ENCODE peak calls at places on chromosome 13, in nine cellular contexts. F, A, Y, D, P, O, L, E and S are unnamed samples.

GRCh38 chr13:39585219-39585618 is 17.8 kb downstream of the LHFPL6 start:
- DNase-seq in P (no peak), O (no peak), A (no peak), E (no peak), F (no peak), Y (no peak), L (no peak), D (no peak), S (no peak)

GRCh38 chr13:102825921-102826706 is 19.7 kb upstream of the ERCC5 start:
- DNase-seq in D (no peak), O (no peak), P (peak; percentile 95), L (peak; percentile 22), Y (no peak), A (no peak), F (no peak), E (no peak), S (no peak)

GRCh38 chr13:34756572-34756971 is 185.5 kb upstream of the NBEA start:
- DNase-seq in Y (no peak), D (no peak), E (no peak), A (no peak), L (no peak), F (no peak), P (no peak), O (no peak), S (no peak)

GRCh38 chr13:87680298-87680697 is 9.1 kb downstream of the SLITRK5 start:
- DNase-seq in D (no peak), Y (no peak), L (peak; percentile 23), F (no peak), P (no peak), E (no peak), A (no peak), O (no peak), S (no peak)

GRCh38 chr13:112060899-112061366 is 6.0 kb upstream of the SOX1 start:
- DNase-seq in O (no peak), L (no peak), F (no peak), P (no peak), E (no peak), A (no peak), Y (no peak), D (no peak), S (no peak)

GRCh38 chr13:71327266-71327665 is 539.7 kb downstream of the DACH1 start:
- DNase-seq in D (no peak), F (no peak), P (no peak), Y (no peak), A (no peak), O (no peak), E (no peak), L (no peak), S (no peak)

GRCh38 chr13:99312493-99312883 is 5.3 kb upstream of the GPR183 start:
- DNase-seq in Y (no peak), F (no peak), E (no peak), D (peak; percentile 95), O (peak; percentile 44), L (no peak), A (no peak), P (peak; percentile 100), S (no peak)

GRCh38 chr13:79901336-79901735 is 420.4 kb downstream of the NDFIP2 start:
- DNase-seq in D (no peak), E (no peak), Y (no peak), A (no peak), L (no peak), F (no peak), P (no peak), O (no peak), S (no peak)

GRCh38 chr13:112959701-112960542 is 9.1 kb upstream of the MCF2L start:
- DNase-seq in L (no peak), O (no peak), Y (no peak), P (no peak), E (no peak), A (no peak), D (peak; percentile 78), F (no peak), S (no peak)

GRCh38 chr13:19862511-19863313 is 737 bp downstream of the ZMYM5 start:
- DNase-seq in L (peak; percentile 47), F (peak; percentile 44), O (peak; percentile 35), Y (peak; percentile 49), D (peak; percentile 89), A (peak; percentile 49), P (peak; percentile 17), E (no peak), S (no peak)

GRCh38 chr13:67643656-67644055 is 413.5 kb upstream of the PCDH9 start:
- DNase-seq in A (no peak), L (no peak), O (no peak), F (no peak), E (no peak), Y (no peak), P (no peak), D (no peak), S (no peak)